ENCODE peak calls at places on chromosomes 4 and X, in six cellular contexts. A is HL-60, D is nephron progenitor cell, G is activated B cell treated with CpG ODN at 0.5 μM for 24 hours, V is HFF-Myc, W is cardiac fibroblast. T is an unnamed sample.

GRCh38 chr4:82713856-82714255 is 84.7 kb downstream of the SCD5 start:
- DNase-seq in W (no peak), G (no peak), D (no peak), V (no peak), A (no peak), T (peak)

GRCh38 chr4:136768925-136769275 is 763.4 kb downstream of the PCDH18 start:
- DNase-seq in V (no peak), G (no peak), D (peak), A (no peak), W (no peak), T (peak)

GRCh38 chrX:39830414-39830813 is 267.3 kb downstream of the BCOR start:
- DNase-seq in V (no peak), A (no peak), W (no peak), D (no peak), G (no peak), T (no peak)

GRCh38 chrX:73562458-73562857 is 539 bp upstream of the CHIC1 start:
- DNase-seq in A (no peak), G (no peak), W (peak), V (no peak), D (no peak), T (no peak)

GRCh38 chrX:143788265-143788664 is 67.7 kb upstream of the SPANXN2 start:
- DNase-seq in G (no peak), V (no peak), W (peak), A (peak), D (peak), T (peak)

GRCh38 chrX:138756234-138756633 is 44.7 kb upstream of the FGF13 start:
- DNase-seq in W (peak), G (no peak), A (no peak), D (peak), V (no peak), T (peak)

GRCh38 chrX:85993539-85994197 is 53.7 kb downstream of the CHM start:
- DNase-seq in W (no peak), D (no peak), V (no peak), A (no peak), G (no peak), T (peak)

GRCh38 chr4:173935622-173936405 is 347.7 kb downstream of the FBXO8 start:
- DNase-seq in G (no peak), W (peak), V (no peak), D (no peak), A (no peak), T (peak)

GRCh38 chrX:103556941-103557340 is 28.4 kb upstream of the TCEAL4 start:
- DNase-seq in V (no peak), D (no peak), G (no peak), W (no peak), A (no peak), T (peak)

GRCh38 chrX:64093761-64094160 is 111.7 kb downstream of the AMER1 start:
- DNase-seq in D (peak), A (no peak), G (no peak), V (no peak), W (peak), T (peak)

GRCh38 chrX:30938295-30938694 is 49.2 kb upstream of the TAB3 start:
- DNase-seq in A (no peak), G (no peak), D (no peak), V (no peak), W (no peak), T (no peak)

GRCh38 chrX:30939928-30940327 is 50.9 kb upstream of the TAB3 start:
- DNase-seq in D (no peak), G (no peak), V (no peak), W (no peak), A (no peak), T (no peak)

GRCh38 chrX:30930679-30931078 is 41.6 kb upstream of the TAB3 start:
- DNase-seq in D (no peak), V (no peak), A (no peak), G (no peak), W (no peak), T (no peak)

GRCh38 chrX:30931920-30932319 is 42.9 kb upstream of the TAB3 start:
- DNase-seq in V (no peak), A (no peak), W (no peak), D (no peak), G (no peak), T (no peak)

GRCh38 chrX:30935985-30936384 is 46.9 kb upstream of the TAB3 start:
- DNase-seq in W (peak), V (no peak), D (peak), A (no peak), G (no peak), T (peak)
- TF ChIP-seq CTCF in W (peak), V (no peak), D (no peak), A (no peak), G (no peak), T (peak)

GRCh38 chr4:15675363-15675762 is 6.3 kb upstream of the FAM200B start:
- DNase-seq in W (no peak), A (no peak), D (no peak), G (no peak), V (no peak), T (no peak)
- TF ChIP-seq CTCF in W (no peak), A (no peak), D (no peak), G (no peak), V (no peak), T (no peak)

DNA sequence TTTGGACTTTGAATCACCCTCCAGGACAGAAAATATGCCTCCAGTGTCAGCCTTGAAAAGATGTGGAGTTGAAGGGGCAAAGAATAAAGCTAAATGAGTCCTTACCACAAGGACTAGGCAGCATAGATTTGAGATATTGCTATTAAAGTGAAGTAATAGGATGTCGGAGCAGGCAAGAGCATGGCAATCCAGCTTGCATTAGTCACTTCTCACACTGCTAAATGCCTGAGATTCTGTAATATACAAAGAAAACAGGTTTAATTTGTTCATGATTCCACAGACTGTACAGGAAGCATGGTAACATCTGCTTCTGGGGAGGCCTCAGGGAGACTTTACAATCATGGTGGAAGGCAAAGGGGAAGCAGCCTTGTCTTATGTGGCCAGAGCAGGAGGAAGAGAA is 109.8 kb upstream of the PCDH7 start:
- DNase-seq in W (peak), D (no peak), G (no peak), A (no peak), V (no peak), T (peak)
- TF ChIP-seq CTCF in W (no peak), D (no peak), G (no peak), A (no peak), V (no peak), T (no peak)

DNA sequence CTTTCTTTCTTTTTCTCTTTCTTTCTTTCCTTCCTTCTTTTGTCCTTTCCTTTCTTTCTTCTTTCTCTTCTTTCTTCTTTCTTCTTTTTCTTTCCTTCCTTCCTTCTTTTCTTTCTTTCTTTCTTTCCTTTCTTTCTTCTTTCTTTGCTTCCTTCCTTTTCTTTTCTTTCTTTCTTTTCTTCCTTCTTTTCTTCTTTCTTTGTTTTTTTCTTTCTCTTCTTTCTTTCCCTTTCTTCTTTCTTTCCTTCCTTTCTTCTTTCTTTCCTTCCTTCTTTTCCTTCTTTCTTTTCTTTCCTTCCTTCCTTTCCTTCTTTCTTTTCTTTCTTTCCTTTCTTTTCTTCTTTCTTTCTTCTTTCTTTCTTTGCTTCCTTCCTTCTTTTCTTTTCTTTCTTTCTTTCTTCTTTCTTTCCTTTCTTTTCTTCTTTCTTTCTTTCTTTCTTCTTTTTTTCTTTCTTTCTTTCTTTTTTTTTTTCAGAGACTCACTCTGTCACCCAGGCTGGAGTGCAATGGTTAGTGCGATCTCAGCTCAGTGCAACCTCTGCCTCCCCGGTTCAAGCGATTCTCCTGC is 18.5 kb downstream of the TMEM187 start:
- DNase-seq in A (no peak), W (no peak), G (no peak), D (no peak), V (no peak), T (no peak)
- TF ChIP-seq CTCF in A (no peak), W (no peak), G (no peak), D (no peak), V (no peak), T (no peak)

GRCh38 chr4:26325191-26325590 is 4.4 kb downstream of the RBPJ start:
- DNase-seq in V (no peak), D (no peak), A (peak), W (peak), G (no peak), T (peak)
- TF ChIP-seq CTCF in V (peak), D (peak), A (peak), W (peak), G (no peak), T (peak)

T was measured in epithelial cell of esophagus.